ENCODE peak calls at places on chromosome 6, in ten cellular contexts. C, B, D, W, Z, S, V, J, U and I are unnamed samples.

GRCh38 chr6:74115674-74116073 is 419.7 kb downstream of the CD109 start:
- DNase-seq in W (no peak), D (no peak), B (no peak), Z (no peak), U (no peak), C (no peak), J (no peak), V (no peak), S (no peak), I (no peak)

GRCh38 chr6:131129657-131130545 is 5.4 kb upstream of the AKAP7 start:
- DNase-seq in C (no peak), Z (no peak), W (no peak), J (no peak), S (no peak), U (no peak), D (no peak), B (peak; percentile 32), V (no peak), I (no peak)

GRCh38 chr6:105433723-105434122 is 30.8 kb upstream of the PREP start:
- DNase-seq in Z (no peak), W (no peak), U (no peak), C (no peak), B (peak; percentile 15), D (no peak), V (no peak), S (no peak), J (no peak), I (no peak)

GRCh38 chr6:3263091-3263490 is 4.3 kb downstream of the PSMG4 start:
- DNase-seq in U (no peak), D (no peak), J (peak; percentile 38), C (no peak), B (no peak), W (no peak), S (no peak), V (peak; percentile 24), Z (no peak), I (no peak)

GRCh38 chr6:1962201-1962600 is 283.2 kb downstream of the GMDS start:
- DNase-seq in D (no peak), S (no peak), J (no peak), V (no peak), B (no peak), U (no peak), C (no peak), W (no peak), Z (no peak), I (no peak)

GRCh38 chr6:51929934-51930574 is 157.4 kb downstream of the PKHD1 start:
- DNase-seq in Z (no peak), V (no peak), U (no peak), C (no peak), W (no peak), S (no peak), D (no peak), J (no peak), B (no peak), I (no peak)

GRCh38 chr6:170286246-170286933 is 4.5 kb downstream of the DLL1 start:
- DNase-seq in V (no peak), B (no peak), W (no peak), U (peak; percentile 53), J (peak; percentile 75), D (peak; percentile 54), Z (no peak), C (no peak), S (no peak), I (no peak)

GRCh38 chr6:44016131-44016870 is 111.0 kb downstream of the MRPL14 start:
- DNase-seq in D (no peak), Z (no peak), S (no peak), J (peak; percentile 17), V (no peak), U (no peak), B (no peak), W (peak; percentile 5), C (no peak), I (no peak)

GRCh38 chr6:129490551-129491245 is 219.3 kb downstream of the ARHGAP18 start:
- DNase-seq in U (no peak), Z (peak; percentile 88), W (peak; percentile 60), D (peak; percentile 63), C (peak; percentile 46), J (no peak), V (peak; percentile 95), S (no peak), B (peak; percentile 94), I (no peak)

GRCh38 chr6:93017213-93017612 is 402.1 kb downstream of the EPHA7 start:
- DNase-seq in B (no peak), J (no peak), D (no peak), V (no peak), S (no peak), W (no peak), C (no peak), Z (no peak), U (no peak), I (no peak)

DNA sequence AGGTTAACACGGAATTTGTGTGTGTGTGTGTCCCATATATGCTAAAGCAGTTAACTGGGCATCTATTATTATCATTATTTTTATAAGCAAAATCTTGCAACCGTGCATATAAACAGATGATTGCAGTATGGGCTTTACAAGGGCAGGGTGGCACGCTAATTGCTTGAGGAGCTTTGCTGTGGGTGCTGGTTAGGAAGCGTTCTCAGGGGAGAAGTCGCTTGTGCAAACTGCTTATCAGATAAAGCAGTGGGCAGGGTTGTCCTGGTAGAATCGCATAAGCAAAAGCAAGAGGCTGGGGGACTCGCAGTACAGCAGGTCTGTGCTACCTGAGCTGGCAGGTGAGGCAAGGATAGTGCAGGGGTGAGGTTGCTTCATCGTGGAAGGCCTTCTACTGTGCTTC is 9.7 kb upstream of the CCN6 start:
- DNase-seq in U (no peak), W (no peak), S (no peak), C (no peak), J (no peak), V (no peak), D (no peak), B (no peak), Z (no peak), I (no peak)
- H3K27ac ChIP-seq in U (no peak overlapping the region), W (peak overlapping the region; percentile 41), S (peak overlapping the region; percentile 96), C (peak overlapping the region; percentile 94), J (peak overlapping the region; percentile 70), V (no peak overlapping the region), D (no peak overlapping the region), B (no peak overlapping the region), Z (peak overlapping the region; percentile 23), I (no peak overlapping the region)

GRCh38 chr6:134229520-134229919 is 88.4 kb downstream of the SGK1 start:
- DNase-seq in D (no peak), B (no peak), C (no peak), U (no peak), Z (no peak), J (no peak), W (no peak), V (no peak), S (no peak), I (no peak)
- H3K27ac ChIP-seq in D (peak overlapping the region; percentile 74), B (no peak overlapping the region), C (no peak overlapping the region), U (no peak overlapping the region), Z (no peak overlapping the region), J (no peak overlapping the region), W (no peak overlapping the region), V (no peak overlapping the region), S (no peak overlapping the region), I (no peak overlapping the region)

DNA sequence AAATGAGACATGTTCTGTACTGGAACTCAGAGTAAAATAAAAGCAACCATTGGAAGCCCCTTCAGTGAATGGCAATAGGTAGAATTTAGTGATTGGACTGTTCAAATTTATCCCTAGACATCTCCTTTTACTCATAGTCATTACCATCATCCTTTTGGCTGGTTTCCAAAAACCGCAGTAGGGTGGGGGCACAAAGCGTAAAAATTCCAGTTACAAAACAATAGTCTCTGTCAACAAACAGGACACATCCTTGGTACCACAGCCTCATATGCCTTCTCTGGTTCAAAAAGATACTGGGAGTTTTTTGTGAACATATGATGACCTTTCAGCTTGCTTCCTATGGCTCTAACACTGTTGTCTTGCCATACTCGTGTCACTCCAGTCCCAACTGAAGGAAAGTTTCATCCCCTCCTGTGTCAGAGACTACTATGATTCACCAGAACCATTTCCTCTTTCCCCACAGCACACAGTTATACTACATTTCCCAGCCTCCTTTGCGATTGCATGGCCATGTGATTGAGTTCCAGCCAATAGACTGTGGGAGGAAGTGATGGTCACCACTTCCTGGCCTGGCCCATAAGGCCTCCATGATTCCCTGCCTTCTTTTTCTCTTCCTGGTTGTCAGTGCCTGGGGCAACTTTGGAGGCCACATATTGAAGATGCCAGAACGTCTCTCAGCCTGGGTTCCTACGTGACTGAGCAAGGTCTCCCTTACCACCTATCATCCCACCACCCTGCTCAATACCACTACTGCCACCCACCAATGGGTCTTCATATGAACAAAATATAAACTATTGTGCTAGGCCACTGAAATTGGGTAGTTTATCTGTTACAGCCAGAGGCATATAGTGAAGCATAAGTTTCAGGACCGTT is 162.4 kb downstream of the ID4 start:
- DNase-seq in J (no peak), B (peak; percentile 65), S (no peak), Z (no peak), U (no peak), V (no peak), D (no peak), W (no peak), C (no peak), I (no peak)
- H3K27ac ChIP-seq in J (no peak overlapping the region), B (no peak overlapping the region), S (no peak overlapping the region), Z (no peak overlapping the region), U (no peak overlapping the region), V (no peak overlapping the region), D (no peak overlapping the region), W (no peak overlapping the region), C (no peak overlapping the region), I (no peak overlapping the region)

GRCh38 chr6:42764883-42765653 is 16.8 kb upstream of the BICRAL start:
- DNase-seq in V (no peak), U (no peak), W (no peak), C (no peak), S (no peak), Z (no peak), D (no peak), J (no peak), B (no peak), I (no peak)

GRCh38 chr6:42769051-42769450 is 12.8 kb upstream of the BICRAL start:
- DNase-seq in D (no peak), V (no peak), J (no peak), S (no peak), C (no peak), Z (no peak), U (no peak), B (no peak), W (no peak), I (no peak)

GRCh38 chr6:42762950-42763349 is 17.0 kb upstream of the TBCC start:
- DNase-seq in V (no peak), D (no peak), Z (no peak), U (no peak), W (no peak), C (no peak), B (no peak), S (no peak), J (no peak), I (no peak)

GRCh38 chr6:42762338-42762929 is 16.5 kb upstream of the TBCC start:
- DNase-seq in S (no peak), B (no peak), C (no peak), U (no peak), Z (no peak), V (no peak), W (no peak), D (no peak), J (no peak), I (no peak)

DNA sequence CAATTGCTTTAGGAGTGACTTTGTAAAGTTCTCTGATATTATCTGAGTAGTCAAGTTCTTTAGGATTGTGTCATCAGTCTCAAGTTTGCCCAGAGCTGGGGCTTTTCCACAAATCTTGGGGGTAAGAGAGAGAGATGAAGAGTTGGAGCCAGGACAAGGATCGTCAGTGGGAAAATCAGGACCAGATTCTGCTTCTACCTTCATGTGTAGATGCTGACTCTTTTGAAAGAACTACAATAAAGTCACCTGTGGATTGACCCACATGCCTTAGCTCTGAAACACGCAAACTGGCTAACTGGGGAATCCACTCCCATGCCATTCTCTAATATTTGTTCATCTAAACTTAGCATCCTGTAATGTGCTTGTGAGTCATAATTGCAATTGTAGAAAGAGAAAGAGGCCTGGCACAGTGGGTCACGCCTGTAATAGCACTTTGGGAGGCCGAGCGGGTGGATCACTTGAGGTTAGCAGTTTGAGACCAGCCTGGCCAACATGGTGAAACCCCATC is 15.6 kb upstream of the BICRAL start:
- DNase-seq in V (no peak), W (no peak), S (no peak), D (no peak), B (peak; percentile 76), Z (no peak), C (no peak), J (no peak), U (no peak), I (no peak)
- H3K27ac ChIP-seq in V (no peak overlapping the region), W (no peak overlapping the region), S (no peak overlapping the region), D (no peak overlapping the region), B (no peak overlapping the region), Z (no peak overlapping the region), C (no peak overlapping the region), J (no peak overlapping the region), U (no peak overlapping the region), I (no peak overlapping the region)